ENCODE peak calls at places on chromosomes 6 and 20, in nine cellular contexts. One of them, this sample, is unnamed.

GRCh38 chr6:33746651-33747100 is at the start of gene IP6K3:
- DNase-seq in nucleus accumbens: no peak
- DNase-seq in EL: no peak
- DNase-seq in Peyer's patch: no peak
- DNase-seq in activated CD4-positive, alpha-beta T cell treated with anti-CD3 and anti-CD28 coated beads for 48 hours: no peak
- DNase-seq in heart left ventricle: peak; percentile 92
- DNase-seq in head of caudate nucleus: peak; percentile 95
- DNase-seq in HTR-8/SVneo: no peak
- DNase-seq in naive B cell: no peak
- DNase-seq in this sample: no peak

GRCh38 chr20:43194187-43194586 is 4.5 kb upstream of the PTPRT start:
- DNase-seq in head of caudate nucleus: no peak
- DNase-seq in nucleus accumbens: no peak
- DNase-seq in Peyer's patch: no peak
- DNase-seq in EL: no peak
- DNase-seq in heart left ventricle: no peak
- DNase-seq in activated CD4-positive, alpha-beta T cell treated with anti-CD3 and anti-CD28 coated beads for 48 hours: no peak
- DNase-seq in HTR-8/SVneo: no peak
- DNase-seq in naive B cell: no peak
- DNase-seq in this sample: no peak

GRCh38 chr6:32639440-32640394 is 2.5 kb downstream of the HLA-DQA1 start:
- DNase-seq in nucleus accumbens: no peak
- DNase-seq in Peyer's patch: no peak
- DNase-seq in naive B cell: no peak
- DNase-seq in heart left ventricle: no peak
- DNase-seq in HTR-8/SVneo: no peak
- DNase-seq in EL: no peak
- DNase-seq in activated CD4-positive, alpha-beta T cell treated with anti-CD3 and anti-CD28 coated beads for 48 hours: no peak
- DNase-seq in head of caudate nucleus: no peak
- DNase-seq in this sample: no peak

GRCh38 chr6:140427842-140428241 is 1053.4 kb upstream of the CITED2 start:
- DNase-seq in activated CD4-positive, alpha-beta T cell treated with anti-CD3 and anti-CD28 coated beads for 48 hours: no peak
- DNase-seq in Peyer's patch: no peak
- DNase-seq in EL: no peak
- DNase-seq in heart left ventricle: no peak
- DNase-seq in head of caudate nucleus: no peak
- DNase-seq in naive B cell: no peak
- DNase-seq in nucleus accumbens: no peak
- DNase-seq in HTR-8/SVneo: no peak
- DNase-seq in this sample: no peak

GRCh38 chr20:50368813-50369224 is 141.4 kb upstream of the PTPN1 start:
- DNase-seq in heart left ventricle: no peak
- DNase-seq in nucleus accumbens: no peak
- DNase-seq in HTR-8/SVneo: no peak
- DNase-seq in EL: no peak
- DNase-seq in Peyer's patch: no peak
- DNase-seq in activated CD4-positive, alpha-beta T cell treated with anti-CD3 and anti-CD28 coated beads for 48 hours: no peak
- DNase-seq in head of caudate nucleus: no peak
- DNase-seq in naive B cell: no peak
- DNase-seq in this sample: no peak

GRCh38 chr6:108437821-108438220 is 122.9 kb upstream of the FOXO3 start:
- DNase-seq in Peyer's patch: no peak
- DNase-seq in head of caudate nucleus: no peak
- DNase-seq in EL: no peak
- DNase-seq in naive B cell: no peak
- DNase-seq in heart left ventricle: no peak
- DNase-seq in activated CD4-positive, alpha-beta T cell treated with anti-CD3 and anti-CD28 coated beads for 48 hours: no peak
- DNase-seq in nucleus accumbens: no peak
- DNase-seq in HTR-8/SVneo: no peak
- DNase-seq in this sample: no peak

GRCh38 chr20:10040070-10040970 is 5.5 kb downstream of the ANKEF1 start:
- DNase-seq in EL: peak; percentile 85
- DNase-seq in naive B cell: no peak
- DNase-seq in activated CD4-positive, alpha-beta T cell treated with anti-CD3 and anti-CD28 coated beads for 48 hours: no peak
- DNase-seq in nucleus accumbens: no peak
- DNase-seq in heart left ventricle: no peak
- DNase-seq in Peyer's patch: no peak
- DNase-seq in head of caudate nucleus: no peak
- DNase-seq in HTR-8/SVneo: no peak
- DNase-seq in this sample: peak; percentile 55

GRCh38 chr6:38942442-38942841 is 106.1 kb upstream of the GLP1R start:
- DNase-seq in naive B cell: no peak
- DNase-seq in head of caudate nucleus: no peak
- DNase-seq in activated CD4-positive, alpha-beta T cell treated with anti-CD3 and anti-CD28 coated beads for 48 hours: no peak
- DNase-seq in nucleus accumbens: no peak
- DNase-seq in HTR-8/SVneo: no peak
- DNase-seq in Peyer's patch: no peak
- DNase-seq in heart left ventricle: no peak
- DNase-seq in EL: no peak
- DNase-seq in this sample: no peak

GRCh38 chr6:127276336-127276735 is 9.7 kb downstream of the RNF146 start:
- DNase-seq in activated CD4-positive, alpha-beta T cell treated with anti-CD3 and anti-CD28 coated beads for 48 hours: no peak
- DNase-seq in head of caudate nucleus: no peak
- DNase-seq in heart left ventricle: no peak
- DNase-seq in HTR-8/SVneo: no peak
- DNase-seq in naive B cell: no peak
- DNase-seq in nucleus accumbens: no peak
- DNase-seq in EL: no peak
- DNase-seq in Peyer's patch: no peak
- DNase-seq in this sample: no peak

GRCh38 chr6:23002044-23002619 is 432.8 kb downstream of the HDGFL1 start:
- DNase-seq in activated CD4-positive, alpha-beta T cell treated with anti-CD3 and anti-CD28 coated beads for 48 hours: no peak
- DNase-seq in naive B cell: no peak
- DNase-seq in Peyer's patch: no peak
- DNase-seq in nucleus accumbens: no peak
- DNase-seq in head of caudate nucleus: no peak
- DNase-seq in heart left ventricle: no peak
- DNase-seq in HTR-8/SVneo: no peak
- DNase-seq in EL: no peak
- DNase-seq in this sample: no peak

GRCh38 chr6:17867880-17868279 is 119.6 kb downstream of the KIF13A start:
- DNase-seq in heart left ventricle: no peak
- DNase-seq in EL: peak; percentile 87
- DNase-seq in naive B cell: no peak
- DNase-seq in HTR-8/SVneo: peak; percentile 40
- DNase-seq in Peyer's patch: no peak
- DNase-seq in nucleus accumbens: no peak
- DNase-seq in activated CD4-positive, alpha-beta T cell treated with anti-CD3 and anti-CD28 coated beads for 48 hours: no peak
- DNase-seq in head of caudate nucleus: no peak
- DNase-seq in this sample: peak; percentile 79

GRCh38 chr6:35016417-35017221 is 124.5 kb downstream of the TCP11 start:
- DNase-seq in naive B cell: no peak
- DNase-seq in nucleus accumbens: no peak
- DNase-seq in activated CD4-positive, alpha-beta T cell treated with anti-CD3 and anti-CD28 coated beads for 48 hours: no peak
- DNase-seq in HTR-8/SVneo: peak; percentile 53
- DNase-seq in Peyer's patch: no peak
- DNase-seq in EL: peak; percentile 26
- DNase-seq in head of caudate nucleus: no peak
- DNase-seq in heart left ventricle: peak; percentile 74
- DNase-seq in this sample: no peak

This sample was measured in SW 1271.